ENCODE peak calls at places on chromosomes 12 and 14, in nine cellular contexts. One of them, this sample, is unnamed.

GRCh38 chr12:121142171-121142950 is 9.7 kb downstream of the P2RX7 start:
- DNase-seq in stimulated activated CD8-positive, alpha-beta memory T cell treated with anti-CD3 and anti-CD28 coated beads, Interleukin-12 subunit alpha, Interleukin-12 subunit beta, amount 100 ng/mL, for 1 hour: no peak
- DNase-seq in AG04449: no peak
- DNase-seq in astrocyte of the cerebellum: no peak
- DNase-seq in glutamatergic neuron: no peak
- DNase-seq in AG08395: no peak
- DNase-seq in activated naive CD4-positive, alpha-beta T cell treated with anti-CD3 and anti-CD28 coated beads for 36 hours: no peak
- DNase-seq in AG09319: no peak
- DNase-seq in fibroblast of lung: no peak
- DNase-seq in this sample: no peak

GRCh38 chr14:61454545-61454944 is 133.2 kb downstream of the PRKCH start:
- DNase-seq in AG08395: no peak
- DNase-seq in activated naive CD4-positive, alpha-beta T cell treated with anti-CD3 and anti-CD28 coated beads for 36 hours: no peak
- DNase-seq in AG09319: no peak
- DNase-seq in AG04449: no peak
- DNase-seq in glutamatergic neuron: no peak
- DNase-seq in stimulated activated CD8-positive, alpha-beta memory T cell treated with anti-CD3 and anti-CD28 coated beads, Interleukin-12 subunit alpha, Interleukin-12 subunit beta, amount 100 ng/mL, for 1 hour: no peak
- DNase-seq in astrocyte of the cerebellum: no peak
- DNase-seq in fibroblast of lung: no peak
- DNase-seq in this sample: peak; percentile 79

GRCh38 chr12:93896962-93897361 is 219.8 kb downstream of the CRADD start:
- DNase-seq in fibroblast of lung: no peak
- DNase-seq in stimulated activated CD8-positive, alpha-beta memory T cell treated with anti-CD3 and anti-CD28 coated beads, Interleukin-12 subunit alpha, Interleukin-12 subunit beta, amount 100 ng/mL, for 1 hour: no peak
- DNase-seq in activated naive CD4-positive, alpha-beta T cell treated with anti-CD3 and anti-CD28 coated beads for 36 hours: no peak
- DNase-seq in AG04449: no peak
- DNase-seq in AG08395: no peak
- DNase-seq in AG09319: no peak
- DNase-seq in glutamatergic neuron: no peak
- DNase-seq in astrocyte of the cerebellum: no peak
- DNase-seq in this sample: no peak

GRCh38 chr12:110600254-110600653 is 13.7 kb upstream of the TCTN1 start:
- DNase-seq in activated naive CD4-positive, alpha-beta T cell treated with anti-CD3 and anti-CD28 coated beads for 36 hours: no peak
- DNase-seq in glutamatergic neuron: no peak
- DNase-seq in astrocyte of the cerebellum: no peak
- DNase-seq in AG04449: no peak
- DNase-seq in fibroblast of lung: peak; percentile 50
- DNase-seq in stimulated activated CD8-positive, alpha-beta memory T cell treated with anti-CD3 and anti-CD28 coated beads, Interleukin-12 subunit alpha, Interleukin-12 subunit beta, amount 100 ng/mL, for 1 hour: no peak
- DNase-seq in AG08395: peak; percentile 63
- DNase-seq in AG09319: peak; percentile 27
- DNase-seq in this sample: peak; percentile 62

GRCh38 chr14:90556050-90556477 is 159.2 kb downstream of the CALM1 start:
- DNase-seq in fibroblast of lung: no peak
- DNase-seq in astrocyte of the cerebellum: no peak
- DNase-seq in activated naive CD4-positive, alpha-beta T cell treated with anti-CD3 and anti-CD28 coated beads for 36 hours: no peak
- DNase-seq in AG09319: no peak
- DNase-seq in stimulated activated CD8-positive, alpha-beta memory T cell treated with anti-CD3 and anti-CD28 coated beads, Interleukin-12 subunit alpha, Interleukin-12 subunit beta, amount 100 ng/mL, for 1 hour: no peak
- DNase-seq in glutamatergic neuron: peak; percentile 60
- DNase-seq in AG04449: no peak
- DNase-seq in AG08395: no peak
- DNase-seq in this sample: peak; percentile 80

GRCh38 chr14:105299654-105300541 is 903 bp downstream of the BRF1 start:
- DNase-seq in glutamatergic neuron: peak; percentile 50
- DNase-seq in AG08395: no peak
- DNase-seq in fibroblast of lung: peak; percentile 8
- DNase-seq in stimulated activated CD8-positive, alpha-beta memory T cell treated with anti-CD3 and anti-CD28 coated beads, Interleukin-12 subunit alpha, Interleukin-12 subunit beta, amount 100 ng/mL, for 1 hour: no peak
- DNase-seq in astrocyte of the cerebellum: no peak
- DNase-seq in AG04449: no peak
- DNase-seq in activated naive CD4-positive, alpha-beta T cell treated with anti-CD3 and anti-CD28 coated beads for 36 hours: peak; percentile 34
- DNase-seq in AG09319: no peak
- DNase-seq in this sample: peak; percentile 70

GRCh38 chr12:124727244-124727673 is 136.4 kb downstream of the SCARB1 start:
- DNase-seq in fibroblast of lung: peak; percentile 72
- DNase-seq in astrocyte of the cerebellum: no peak
- DNase-seq in stimulated activated CD8-positive, alpha-beta memory T cell treated with anti-CD3 and anti-CD28 coated beads, Interleukin-12 subunit alpha, Interleukin-12 subunit beta, amount 100 ng/mL, for 1 hour: no peak
- DNase-seq in AG04449: no peak
- DNase-seq in AG09319: no peak
- DNase-seq in glutamatergic neuron: peak; percentile 50
- DNase-seq in activated naive CD4-positive, alpha-beta T cell treated with anti-CD3 and anti-CD28 coated beads for 36 hours: no peak
- DNase-seq in AG08395: peak; percentile 85
- DNase-seq in this sample: no peak

GRCh38 chr14:104301731-104302460 is 163.5 kb downstream of the KIF26A start:
- DNase-seq in astrocyte of the cerebellum: no peak
- DNase-seq in AG04449: no peak
- DNase-seq in AG09319: no peak
- DNase-seq in glutamatergic neuron: peak; percentile 20
- DNase-seq in stimulated activated CD8-positive, alpha-beta memory T cell treated with anti-CD3 and anti-CD28 coated beads, Interleukin-12 subunit alpha, Interleukin-12 subunit beta, amount 100 ng/mL, for 1 hour: no peak
- DNase-seq in activated naive CD4-positive, alpha-beta T cell treated with anti-CD3 and anti-CD28 coated beads for 36 hours: no peak
- DNase-seq in AG08395: no peak
- DNase-seq in fibroblast of lung: no peak
- DNase-seq in this sample: no peak

GRCh38 chr12:92943482-92944250 is 14.6 kb upstream of the EEA1 start:
- DNase-seq in astrocyte of the cerebellum: no peak
- DNase-seq in glutamatergic neuron: no peak
- DNase-seq in fibroblast of lung: peak; percentile 75
- DNase-seq in AG09319: no peak
- DNase-seq in AG04449: no peak
- DNase-seq in activated naive CD4-positive, alpha-beta T cell treated with anti-CD3 and anti-CD28 coated beads for 36 hours: no peak
- DNase-seq in AG08395: no peak
- DNase-seq in stimulated activated CD8-positive, alpha-beta memory T cell treated with anti-CD3 and anti-CD28 coated beads, Interleukin-12 subunit alpha, Interleukin-12 subunit beta, amount 100 ng/mL, for 1 hour: no peak
- DNase-seq in this sample: no peak

GRCh38 chr12:27534060-27534764 is 10.2 kb downstream of the PPFIBP1 start:
- DNase-seq in AG08395: no peak
- DNase-seq in AG04449: no peak
- DNase-seq in AG09319: no peak
- DNase-seq in glutamatergic neuron: no peak
- DNase-seq in stimulated activated CD8-positive, alpha-beta memory T cell treated with anti-CD3 and anti-CD28 coated beads, Interleukin-12 subunit alpha, Interleukin-12 subunit beta, amount 100 ng/mL, for 1 hour: no peak
- DNase-seq in astrocyte of the cerebellum: peak; percentile 76
- DNase-seq in activated naive CD4-positive, alpha-beta T cell treated with anti-CD3 and anti-CD28 coated beads for 36 hours: peak; percentile 71
- DNase-seq in fibroblast of lung: peak; percentile 60
- DNase-seq in this sample: no peak

GRCh38 chr14:22986508-22987054 is 4.2 kb upstream of the AJUBA start:
- DNase-seq in fibroblast of lung: peak; percentile 73
- DNase-seq in glutamatergic neuron: peak; percentile 92
- DNase-seq in AG04449: peak; percentile 49
- DNase-seq in activated naive CD4-positive, alpha-beta T cell treated with anti-CD3 and anti-CD28 coated beads for 36 hours: peak; percentile 97
- DNase-seq in AG08395: peak; percentile 85
- DNase-seq in stimulated activated CD8-positive, alpha-beta memory T cell treated with anti-CD3 and anti-CD28 coated beads, Interleukin-12 subunit alpha, Interleukin-12 subunit beta, amount 100 ng/mL, for 1 hour: peak; percentile 85
- DNase-seq in astrocyte of the cerebellum: peak; percentile 87
- DNase-seq in AG09319: no peak
- DNase-seq in this sample: peak; percentile 88

GRCh38 chr12:10982244-10982643 is 4.5 kb downstream of the TAS2R50 start:
- DNase-seq in glutamatergic neuron: no peak
- DNase-seq in AG08395: no peak
- DNase-seq in fibroblast of lung: no peak
- DNase-seq in activated naive CD4-positive, alpha-beta T cell treated with anti-CD3 and anti-CD28 coated beads for 36 hours: peak; percentile 74
- DNase-seq in astrocyte of the cerebellum: no peak
- DNase-seq in AG09319: no peak
- DNase-seq in stimulated activated CD8-positive, alpha-beta memory T cell treated with anti-CD3 and anti-CD28 coated beads, Interleukin-12 subunit alpha, Interleukin-12 subunit beta, amount 100 ng/mL, for 1 hour: no peak
- DNase-seq in AG04449: no peak
- DNase-seq in this sample: no peak

GRCh38 chr12:122021822-122022392 is at the start of gene BCL7A:
- DNase-seq in stimulated activated CD8-positive, alpha-beta memory T cell treated with anti-CD3 and anti-CD28 coated beads, Interleukin-12 subunit alpha, Interleukin-12 subunit beta, amount 100 ng/mL, for 1 hour: peak; percentile 30
- DNase-seq in astrocyte of the cerebellum: peak; percentile 34
- DNase-seq in AG04449: no peak
- DNase-seq in glutamatergic neuron: peak; percentile 78
- DNase-seq in fibroblast of lung: peak; percentile 74
- DNase-seq in AG09319: peak; percentile 48
- DNase-seq in AG08395: peak; percentile 81
- DNase-seq in activated naive CD4-positive, alpha-beta T cell treated with anti-CD3 and anti-CD28 coated beads for 36 hours: peak; percentile 60
- DNase-seq in this sample: peak; percentile 93

GRCh38 chr12:85733441-85733840 is 102.8 kb downstream of the RASSF9 start:
- DNase-seq in astrocyte of the cerebellum: no peak
- DNase-seq in AG09319: no peak
- DNase-seq in fibroblast of lung: peak; percentile 47
- DNase-seq in AG04449: no peak
- DNase-seq in stimulated activated CD8-positive, alpha-beta memory T cell treated with anti-CD3 and anti-CD28 coated beads, Interleukin-12 subunit alpha, Interleukin-12 subunit beta, amount 100 ng/mL, for 1 hour: no peak
- DNase-seq in glutamatergic neuron: no peak
- DNase-seq in activated naive CD4-positive, alpha-beta T cell treated with anti-CD3 and anti-CD28 coated beads for 36 hours: no peak
- DNase-seq in AG08395: no peak
- DNase-seq in this sample: no peak

GRCh38 chr14:61894452-61895077 is 132.3 kb downstream of the SNAPC1 start:
- DNase-seq in AG04449: peak; percentile 34
- DNase-seq in fibroblast of lung: peak; percentile 57
- DNase-seq in stimulated activated CD8-positive, alpha-beta memory T cell treated with anti-CD3 and anti-CD28 coated beads, Interleukin-12 subunit alpha, Interleukin-12 subunit beta, amount 100 ng/mL, for 1 hour: peak; percentile 33
- DNase-seq in activated naive CD4-positive, alpha-beta T cell treated with anti-CD3 and anti-CD28 coated beads for 36 hours: peak; percentile 82
- DNase-seq in AG09319: peak; percentile 31
- DNase-seq in glutamatergic neuron: peak; percentile 77
- DNase-seq in astrocyte of the cerebellum: peak; percentile 54
- DNase-seq in AG08395: peak; percentile 72
- DNase-seq in this sample: peak; percentile 94

GRCh38 chr12:109291531-109292341 is 17.3 kb downstream of the FOXN4 start:
- DNase-seq in AG04449: no peak
- DNase-seq in stimulated activated CD8-positive, alpha-beta memory T cell treated with anti-CD3 and anti-CD28 coated beads, Interleukin-12 subunit alpha, Interleukin-12 subunit beta, amount 100 ng/mL, for 1 hour: no peak
- DNase-seq in activated naive CD4-positive, alpha-beta T cell treated with anti-CD3 and anti-CD28 coated beads for 36 hours: no peak
- DNase-seq in astrocyte of the cerebellum: no peak
- DNase-seq in fibroblast of lung: peak; percentile 41
- DNase-seq in glutamatergic neuron: peak; percentile 71
- DNase-seq in AG09319: peak; percentile 5
- DNase-seq in AG08395: peak; percentile 79
- DNase-seq in this sample: peak; percentile 99

GRCh38 chr14:71070169-71070568 is 162.9 kb downstream of the PCNX1 start:
- DNase-seq in AG09319: no peak
- DNase-seq in activated naive CD4-positive, alpha-beta T cell treated with anti-CD3 and anti-CD28 coated beads for 36 hours: no peak
- DNase-seq in AG04449: no peak
- DNase-seq in stimulated activated CD8-positive, alpha-beta memory T cell treated with anti-CD3 and anti-CD28 coated beads, Interleukin-12 subunit alpha, Interleukin-12 subunit beta, amount 100 ng/mL, for 1 hour: no peak
- DNase-seq in fibroblast of lung: peak; percentile 27
- DNase-seq in astrocyte of the cerebellum: no peak
- DNase-seq in glutamatergic neuron: no peak
- DNase-seq in AG08395: no peak
- DNase-seq in this sample: no peak

GRCh38 chr14:25120261-25120660 is 70.3 kb upstream of the STXBP6 start:
- DNase-seq in AG04449: no peak
- DNase-seq in stimulated activated CD8-positive, alpha-beta memory T cell treated with anti-CD3 and anti-CD28 coated beads, Interleukin-12 subunit alpha, Interleukin-12 subunit beta, amount 100 ng/mL, for 1 hour: no peak
- DNase-seq in glutamatergic neuron: no peak
- DNase-seq in fibroblast of lung: peak; percentile 61
- DNase-seq in activated naive CD4-positive, alpha-beta T cell treated with anti-CD3 and anti-CD28 coated beads for 36 hours: no peak
- DNase-seq in AG09319: no peak
- DNase-seq in astrocyte of the cerebellum: peak; percentile 12
- DNase-seq in AG08395: peak; percentile 4
- DNase-seq in this sample: no peak

GRCh38 chr12:53056296-53056695 is 6.4 kb downstream of the TNS2 start:
- DNase-seq in AG09319: no peak
- DNase-seq in astrocyte of the cerebellum: no peak
- DNase-seq in AG04449: no peak
- DNase-seq in AG08395: no peak
- DNase-seq in activated naive CD4-positive, alpha-beta T cell treated with anti-CD3 and anti-CD28 coated beads for 36 hours: no peak
- DNase-seq in glutamatergic neuron: no peak
- DNase-seq in stimulated activated CD8-positive, alpha-beta memory T cell treated with anti-CD3 and anti-CD28 coated beads, Interleukin-12 subunit alpha, Interleukin-12 subunit beta, amount 100 ng/mL, for 1 hour: no peak
- DNase-seq in fibroblast of lung: no peak
- DNase-seq in this sample: no peak

GRCh38 chr12:112107306-112107705 is 1.3 kb downstream of the NAA25 start:
- DNase-seq in fibroblast of lung: no peak
- DNase-seq in AG08395: peak; percentile 8
- DNase-seq in activated naive CD4-positive, alpha-beta T cell treated with anti-CD3 and anti-CD28 coated beads for 36 hours: no peak
- DNase-seq in stimulated activated CD8-positive, alpha-beta memory T cell treated with anti-CD3 and anti-CD28 coated beads, Interleukin-12 subunit alpha, Interleukin-12 subunit beta, amount 100 ng/mL, for 1 hour: no peak
- DNase-seq in AG09319: no peak
- DNase-seq in glutamatergic neuron: no peak
- DNase-seq in astrocyte of the cerebellum: no peak
- DNase-seq in AG04449: no peak
- DNase-seq in this sample: no peak

GRCh38 chr14:63671987-63672386 is 30.3 kb upstream of the WDR89 start:
- DNase-seq in glutamatergic neuron: no peak
- DNase-seq in activated naive CD4-positive, alpha-beta T cell treated with anti-CD3 and anti-CD28 coated beads for 36 hours: no peak
- DNase-seq in AG04449: no peak
- DNase-seq in AG09319: no peak
- DNase-seq in astrocyte of the cerebellum: no peak
- DNase-seq in fibroblast of lung: no peak
- DNase-seq in AG08395: no peak
- DNase-seq in stimulated activated CD8-positive, alpha-beta memory T cell treated with anti-CD3 and anti-CD28 coated beads, Interleukin-12 subunit alpha, Interleukin-12 subunit beta, amount 100 ng/mL, for 1 hour: no peak
- DNase-seq in this sample: peak; percentile 29

GRCh38 chr12:111368684-111369495 is at the start of gene PHETA1:
- DNase-seq in AG04449: peak; percentile 17
- DNase-seq in astrocyte of the cerebellum: peak; percentile 49
- DNase-seq in stimulated activated CD8-positive, alpha-beta memory T cell treated with anti-CD3 and anti-CD28 coated beads, Interleukin-12 subunit alpha, Interleukin-12 subunit beta, amount 100 ng/mL, for 1 hour: peak; percentile 66
- DNase-seq in fibroblast of lung: peak; percentile 84
- DNase-seq in AG08395: peak; percentile 98
- DNase-seq in activated naive CD4-positive, alpha-beta T cell treated with anti-CD3 and anti-CD28 coated beads for 36 hours: peak; percentile 81
- DNase-seq in glutamatergic neuron: peak; percentile 97
- DNase-seq in AG09319: peak; percentile 69
- DNase-seq in this sample: peak; percentile 91

GRCh38 chr14:92973265-92973797 is 50.4 kb downstream of the CHGA start:
- DNase-seq in AG08395: peak; percentile 95
- DNase-seq in activated naive CD4-positive, alpha-beta T cell treated with anti-CD3 and anti-CD28 coated beads for 36 hours: peak; percentile 43
- DNase-seq in AG04449: no peak
- DNase-seq in AG09319: peak; percentile 31
- DNase-seq in astrocyte of the cerebellum: no peak
- DNase-seq in fibroblast of lung: peak; percentile 48
- DNase-seq in stimulated activated CD8-positive, alpha-beta memory T cell treated with anti-CD3 and anti-CD28 coated beads, Interleukin-12 subunit alpha, Interleukin-12 subunit beta, amount 100 ng/mL, for 1 hour: no peak
- DNase-seq in glutamatergic neuron: peak; percentile 92
- DNase-seq in this sample: peak; percentile 75

GRCh38 chr14:43877351-43877900 is 629.7 kb downstream of the FSCB start:
- DNase-seq in fibroblast of lung: no peak
- DNase-seq in activated naive CD4-positive, alpha-beta T cell treated with anti-CD3 and anti-CD28 coated beads for 36 hours: no peak
- DNase-seq in glutamatergic neuron: no peak
- DNase-seq in AG09319: no peak
- DNase-seq in astrocyte of the cerebellum: no peak
- DNase-seq in AG08395: no peak
- DNase-seq in stimulated activated CD8-positive, alpha-beta memory T cell treated with anti-CD3 and anti-CD28 coated beads, Interleukin-12 subunit alpha, Interleukin-12 subunit beta, amount 100 ng/mL, for 1 hour: no peak
- DNase-seq in AG04449: no peak
- DNase-seq in this sample: peak; percentile 83

GRCh38 chr14:76997257-76997970 is 31.1 kb downstream of the IRF2BPL start:
- DNase-seq in glutamatergic neuron: no peak
- DNase-seq in activated naive CD4-positive, alpha-beta T cell treated with anti-CD3 and anti-CD28 coated beads for 36 hours: no peak
- DNase-seq in stimulated activated CD8-positive, alpha-beta memory T cell treated with anti-CD3 and anti-CD28 coated beads, Interleukin-12 subunit alpha, Interleukin-12 subunit beta, amount 100 ng/mL, for 1 hour: no peak
- DNase-seq in AG04449: no peak
- DNase-seq in fibroblast of lung: peak; percentile 36
- DNase-seq in AG09319: no peak
- DNase-seq in astrocyte of the cerebellum: no peak
- DNase-seq in AG08395: no peak
- DNase-seq in this sample: peak; percentile 75

GRCh38 chr12:116159175-116159574 is 118.3 kb downstream of the MED13L start:
- DNase-seq in fibroblast of lung: peak; percentile 72
- DNase-seq in AG08395: no peak
- DNase-seq in AG04449: no peak
- DNase-seq in glutamatergic neuron: no peak
- DNase-seq in astrocyte of the cerebellum: peak; percentile 77
- DNase-seq in stimulated activated CD8-positive, alpha-beta memory T cell treated with anti-CD3 and anti-CD28 coated beads, Interleukin-12 subunit alpha, Interleukin-12 subunit beta, amount 100 ng/mL, for 1 hour: no peak
- DNase-seq in AG09319: no peak
- DNase-seq in activated naive CD4-positive, alpha-beta T cell treated with anti-CD3 and anti-CD28 coated beads for 36 hours: no peak
- DNase-seq in this sample: peak; percentile 75

GRCh38 chr12:88720785-88721650 is 140.7 kb upstream of the KITLG start:
- DNase-seq in fibroblast of lung: no peak
- DNase-seq in astrocyte of the cerebellum: no peak
- DNase-seq in stimulated activated CD8-positive, alpha-beta memory T cell treated with anti-CD3 and anti-CD28 coated beads, Interleukin-12 subunit alpha, Interleukin-12 subunit beta, amount 100 ng/mL, for 1 hour: no peak
- DNase-seq in activated naive CD4-positive, alpha-beta T cell treated with anti-CD3 and anti-CD28 coated beads for 36 hours: no peak
- DNase-seq in glutamatergic neuron: no peak
- DNase-seq in AG09319: no peak
- DNase-seq in AG04449: no peak
- DNase-seq in AG08395: no peak
- DNase-seq in this sample: no peak

GRCh38 chr12:2372735-2373134 is 319.9 kb downstream of the CACNA1C start:
- DNase-seq in AG08395: no peak
- DNase-seq in fibroblast of lung: peak; percentile 45
- DNase-seq in activated naive CD4-positive, alpha-beta T cell treated with anti-CD3 and anti-CD28 coated beads for 36 hours: no peak
- DNase-seq in astrocyte of the cerebellum: no peak
- DNase-seq in AG04449: no peak
- DNase-seq in stimulated activated CD8-positive, alpha-beta memory T cell treated with anti-CD3 and anti-CD28 coated beads, Interleukin-12 subunit alpha, Interleukin-12 subunit beta, amount 100 ng/mL, for 1 hour: no peak
- DNase-seq in AG09319: no peak
- DNase-seq in glutamatergic neuron: no peak
- DNase-seq in this sample: no peak

GRCh38 chr12:94326727-94327126 is 132.9 kb downstream of the CEP83 start:
- DNase-seq in AG08395: peak; percentile 28
- DNase-seq in fibroblast of lung: peak; percentile 94
- DNase-seq in activated naive CD4-positive, alpha-beta T cell treated with anti-CD3 and anti-CD28 coated beads for 36 hours: no peak
- DNase-seq in AG09319: peak; percentile 0
- DNase-seq in AG04449: peak; percentile 60
- DNase-seq in stimulated activated CD8-positive, alpha-beta memory T cell treated with anti-CD3 and anti-CD28 coated beads, Interleukin-12 subunit alpha, Interleukin-12 subunit beta, amount 100 ng/mL, for 1 hour: no peak
- DNase-seq in glutamatergic neuron: no peak
- DNase-seq in astrocyte of the cerebellum: peak; percentile 79
- DNase-seq in this sample: no peak

GRCh38 chr12:115450710-115451109 is 766.7 kb upstream of the TBX3 start:
- DNase-seq in stimulated activated CD8-positive, alpha-beta memory T cell treated with anti-CD3 and anti-CD28 coated beads, Interleukin-12 subunit alpha, Interleukin-12 subunit beta, amount 100 ng/mL, for 1 hour: no peak
- DNase-seq in activated naive CD4-positive, alpha-beta T cell treated with anti-CD3 and anti-CD28 coated beads for 36 hours: no peak
- DNase-seq in fibroblast of lung: no peak
- DNase-seq in AG09319: no peak
- DNase-seq in astrocyte of the cerebellum: no peak
- DNase-seq in AG08395: no peak
- DNase-seq in AG04449: no peak
- DNase-seq in glutamatergic neuron: no peak
- DNase-seq in this sample: no peak

GRCh38 chr12:26539131-26539530 is 293.9 kb downstream of the ITPR2 start:
- DNase-seq in fibroblast of lung: no peak
- DNase-seq in AG04449: no peak
- DNase-seq in activated naive CD4-positive, alpha-beta T cell treated with anti-CD3 and anti-CD28 coated beads for 36 hours: no peak
- DNase-seq in astrocyte of the cerebellum: no peak
- DNase-seq in stimulated activated CD8-positive, alpha-beta memory T cell treated with anti-CD3 and anti-CD28 coated beads, Interleukin-12 subunit alpha, Interleukin-12 subunit beta, amount 100 ng/mL, for 1 hour: no peak
- DNase-seq in AG09319: no peak
- DNase-seq in AG08395: no peak
- DNase-seq in glutamatergic neuron: no peak
- DNase-seq in this sample: no peak